ENCODE peak calls at places on chromosomes 7 and 10, in ten cellular contexts. W is gastrocnemius medialis; Z is WERI-Rb-1; R is HCT116; I is CD4-positive, alpha-beta T cell; O is colonic mucosa; F is CD8-positive, alpha-beta memory T cell; G is neuronal stem cell; L is cardiac muscle cell; V is tibial artery. J is an unnamed sample.
A peak's percentile ranks its signal among the peaks of the same experiment; 100 is the strongest.

GRCh38 chr10:110493832-110494426 is 3.8 kb upstream of the DUSP5 start:
- DNase-seq in R (no peak), V (no peak), G (no peak), I (no peak), F (no peak), W (no peak), O (no peak), Z (peak; percentile 86), L (no peak), J (no peak)

GRCh38 chr10:129402459-129402858 is 64.6 kb upstream of the MGMT start:
- DNase-seq in L (no peak), Z (no peak), V (no peak), R (no peak), I (no peak), G (no peak), W (no peak), O (no peak), F (no peak), J (no peak)

GRCh38 chr10:11604742-11605650 is 6.5 kb downstream of the USP6NL start:
- DNase-seq in L (no peak), G (no peak), O (no peak), R (no peak), F (no peak), I (no peak), Z (no peak), V (no peak), W (no peak), J (no peak)

GRCh38 chr7:43869898-43870240 is 552 bp upstream of the MRPS24 start:
- DNase-seq in W (peak; percentile 52), L (peak; percentile 83), O (peak; percentile 31), G (no peak), Z (no peak), F (no peak), I (no peak), V (peak; percentile 52), R (no peak), J (no peak)

GRCh38 chr10:51297438-51297837 is 223.2 kb downstream of the PRKG1 start:
- DNase-seq in Z (no peak), R (no peak), V (no peak), F (no peak), O (no peak), I (no peak), L (no peak), G (no peak), W (no peak), J (no peak)

GRCh38 chr7:157690833-157691382 is 354.1 kb downstream of the DNAJB6 start:
- DNase-seq in I (no peak), L (peak; percentile 91), R (peak; percentile 71), O (peak; percentile 52), W (peak; percentile 34), V (peak; percentile 61), Z (peak; percentile 77), G (peak; percentile 92), F (peak; percentile 29), J (no peak)

GRCh38 chr7:92848854-92849745 is 12.7 kb upstream of the CDK6 start:
- DNase-seq in V (no peak), O (peak; percentile 50), Z (no peak), R (no peak), G (no peak), L (no peak), F (no peak), I (no peak), W (no peak), J (no peak)

GRCh38 chr7:28315565-28316420 is 96.5 kb upstream of the CREB5 start:
- DNase-seq in O (no peak), W (no peak), F (no peak), R (no peak), G (no peak), Z (no peak), V (no peak), I (no peak), L (peak; percentile 28), J (no peak)

GRCh38 chr10:79063661-79064490 is 4.9 kb upstream of the ZMIZ1 start:
- DNase-seq in O (peak; percentile 79), R (no peak), I (no peak), F (peak; percentile 29), G (no peak), Z (no peak), W (no peak), V (no peak), L (no peak), J (no peak)

GRCh38 chr7:156438011-156438410 is 202.6 kb upstream of the RNF32 start:
- DNase-seq in O (no peak), R (no peak), V (no peak), L (no peak), Z (no peak), G (no peak), W (no peak), F (no peak), I (no peak), J (no peak)

GRCh38 chr7:134422646-134423045 is 36.3 kb downstream of the AKR1B1 start:
- DNase-seq in I (no peak), O (no peak), V (no peak), G (no peak), L (no peak), W (no peak), R (no peak), F (no peak), Z (no peak), J (no peak)

GRCh38 chr7:158252081-158252836 is 335.4 kb downstream of the PTPRN2 start:
- DNase-seq in G (no peak), R (no peak), L (no peak), F (no peak), W (no peak), V (peak; percentile 8), Z (no peak), O (no peak), I (no peak), J (no peak)

GRCh38 chr10:60270426-60270825 is 119.2 kb downstream of the ANK3 start:
- DNase-seq in W (no peak), I (no peak), F (no peak), V (no peak), O (no peak), R (no peak), Z (no peak), L (no peak), G (no peak), J (no peak)

GRCh38 chr10:3784510-3785250 is at the start of gene KLF6:
- DNase-seq in F (no peak), L (peak; percentile 67), Z (no peak), O (peak; percentile 44), W (peak; percentile 61), R (no peak), G (no peak), V (peak; percentile 41), I (peak; percentile 41), J (no peak)

GRCh38 chr7:22400933-22401553 is 44.1 kb upstream of the RAPGEF5 start:
- DNase-seq in V (no peak), I (no peak), Z (no peak), R (no peak), G (no peak), O (no peak), W (no peak), F (no peak), L (no peak), J (no peak)

GRCh38 chr10:6083523-6084475 is 5.0 kb upstream of the RBM17 start:
- DNase-seq in I (peak; percentile 12), R (no peak), V (no peak), Z (no peak), O (no peak), G (no peak), W (no peak), L (peak; percentile 70), F (no peak), J (no peak)

GRCh38 chr7:131149429-131149774 is 178.3 kb upstream of the MKLN1 start:
- DNase-seq in F (no peak), W (no peak), L (no peak), Z (no peak), R (no peak), I (no peak), G (no peak), V (no peak), O (no peak), J (no peak)

GRCh38 chr7:128443817-128444216 is 11.9 kb upstream of the HILPDA start:
- DNase-seq in Z (no peak), W (no peak), L (no peak), V (no peak), O (peak; percentile 59), I (no peak), G (no peak), R (no peak), F (no peak), J (no peak)

DNA sequence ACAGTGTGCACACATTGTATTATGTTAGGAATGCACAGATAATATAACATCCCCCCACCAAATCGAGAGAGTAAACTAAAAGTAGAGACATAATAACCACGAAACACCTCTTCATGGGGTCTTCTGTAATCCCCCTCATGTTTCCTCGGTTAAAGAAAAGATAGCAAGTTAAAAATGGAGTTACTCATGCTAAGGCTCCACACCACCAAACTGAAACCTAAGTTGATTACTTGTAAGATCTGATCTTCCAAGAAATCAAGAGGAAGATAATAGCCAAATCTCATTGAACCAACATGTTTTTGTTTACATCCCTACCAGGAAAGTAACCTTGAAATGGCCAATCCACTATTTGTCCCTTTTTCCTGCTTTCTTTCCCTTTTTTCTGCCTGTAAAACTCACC is 11.7 kb upstream of the ETV1 start:
- DNase-seq in G (no peak), W (no peak), F (no peak), V (no peak), O (no peak), I (no peak), R (no peak), L (no peak), Z (no peak), J (no peak)
- H3K9me3 ChIP-seq in G (no peaks in the 10 kb centered on the region), W (no peaks in the 10 kb centered on the region), F (no peaks in the 10 kb centered on the region), V (no peaks in the 10 kb centered on the region), O (no peaks in the 10 kb centered on the region), I (no peaks in the 10 kb centered on the region), R (no peaks in the 10 kb centered on the region), L (no peaks in the 10 kb centered on the region), Z (no peaks in the 10 kb centered on the region), J (no peaks in the 10 kb centered on the region)

DNA sequence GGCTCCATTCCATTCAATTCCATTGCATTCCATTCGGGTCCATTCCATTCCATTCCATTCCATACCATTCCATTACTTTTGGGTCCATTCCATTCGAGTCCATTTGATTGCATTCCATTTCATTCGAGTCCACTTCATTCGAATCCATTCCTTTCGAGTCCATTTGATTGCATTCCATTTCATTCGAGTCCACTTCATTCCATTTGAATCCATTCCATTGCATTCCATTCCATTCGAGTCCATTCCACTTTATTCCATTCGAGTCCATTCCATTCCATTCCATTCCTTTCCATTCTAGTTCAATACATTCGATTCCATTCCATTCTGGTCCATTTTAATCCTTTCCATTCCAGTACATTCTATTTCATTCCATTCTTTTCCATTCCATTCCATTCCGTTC is 334.0 kb downstream of the ZNF33B start:
- DNase-seq in F (no peak), W (no peak), V (no peak), Z (no peak), I (no peak), R (no peak), G (peak; percentile 59), L (no peak), O (no peak), J (no peak)
- H3K9me3 ChIP-seq in F (peaks cover 19% of the 10 kb centered on the region), W (peaks cover 6% of the 10 kb centered on the region), V (peaks cover 94% of the 10 kb centered on the region), Z (peaks cover 36% of the 10 kb centered on the region), I (peaks cover 68% of the 10 kb centered on the region), R (peaks cover 82% of the 10 kb centered on the region), G (peaks cover 43% of the 10 kb centered on the region), L (peaks cover 6% of the 10 kb centered on the region), O (no peaks in the 10 kb centered on the region), J (peaks cover 27% of the 10 kb centered on the region)

GRCh38 chr7:153408360-153409335 is 643.5 kb upstream of the DPP6 start:
- DNase-seq in I (no peak), L (no peak), Z (no peak), W (no peak), F (no peak), O (no peak), V (no peak), R (no peak), G (no peak), J (no peak)
- H3K9me3 ChIP-seq in I (no peaks in the 10 kb centered on the region), L (no peaks in the 10 kb centered on the region), Z (peaks cover 3% of the 10 kb centered on the region), W (no peaks in the 10 kb centered on the region), F (no peaks in the 10 kb centered on the region), O (no peaks in the 10 kb centered on the region), V (no peaks in the 10 kb centered on the region), R (no peaks in the 10 kb centered on the region), G (peaks cover 4% of the 10 kb centered on the region), J (no peaks in the 10 kb centered on the region)

GRCh38 chr10:77516575-77516974 is 121.0 kb downstream of the KCNMA1 start:
- DNase-seq in L (no peak), G (no peak), V (no peak), I (no peak), Z (no peak), F (no peak), O (no peak), W (no peak), R (no peak), J (no peak)
- H3K9me3 ChIP-seq in L (no peaks in the 10 kb centered on the region), G (peaks cover 1% of the 10 kb centered on the region), V (no peaks in the 10 kb centered on the region), I (no peaks in the 10 kb centered on the region), Z (no peaks in the 10 kb centered on the region), F (no peaks in the 10 kb centered on the region), O (no peaks in the 10 kb centered on the region), W (no peaks in the 10 kb centered on the region), R (no peaks in the 10 kb centered on the region), J (no peaks in the 10 kb centered on the region)

J was measured in T-helper 17 cell.